ENCODE peak calls at places on chromosomes 5 and 9, in ten cellular contexts. One of them, this sample, is unnamed. For H3K4me1, the result is how much of the 10 kb centered on the place peaks cover.

GRCh38 chr5:150740992-150741391 is 17.8 kb downstream of the DCTN4 start:
- DNase-seq in tibial nerve: no peak
- DNase-seq in A549: no peak
- DNase-seq in IMR-90: no peak
- DNase-seq in sigmoid colon: no peak
- DNase-seq in adrenal gland: no peak
- DNase-seq in endothelial cell of umbilical vein: no peak
- DNase-seq in ovary: no peak
- DNase-seq in uterus: no peak
- DNase-seq in breast epithelium: no peak
- DNase-seq in this sample: no peak

GRCh38 chr9:71383308-71383707 is 261.9 kb upstream of the TRPM3 start:
- DNase-seq in IMR-90: no peak
- DNase-seq in ovary: no peak
- DNase-seq in A549: no peak
- DNase-seq in tibial nerve: no peak
- DNase-seq in uterus: no peak
- DNase-seq in breast epithelium: no peak
- DNase-seq in adrenal gland: no peak
- DNase-seq in sigmoid colon: no peak
- DNase-seq in endothelial cell of umbilical vein: no peak
- DNase-seq in this sample: no peak

GRCh38 chr5:125227333-125228075 is 481.1 kb upstream of the ZNF608 start:
- DNase-seq in adrenal gland: no peak
- DNase-seq in ovary: no peak
- DNase-seq in tibial nerve: no peak
- DNase-seq in A549: peak
- DNase-seq in sigmoid colon: no peak
- DNase-seq in IMR-90: peak
- DNase-seq in uterus: no peak
- DNase-seq in endothelial cell of umbilical vein: peak
- DNase-seq in breast epithelium: no peak
- DNase-seq in this sample: no peak

GRCh38 chr9:127154390-127155191 is 32.2 kb upstream of the ANGPTL2 start:
- DNase-seq in sigmoid colon: peak
- DNase-seq in endothelial cell of umbilical vein: peak
- DNase-seq in adrenal gland: peak
- DNase-seq in tibial nerve: peak
- DNase-seq in A549: no peak
- DNase-seq in breast epithelium: no peak
- DNase-seq in ovary: peak
- DNase-seq in uterus: peak
- DNase-seq in IMR-90: peak
- DNase-seq in this sample: no peak

GRCh38 chr9:24487250-24487861 is 58.3 kb downstream of the IZUMO3 start:
- DNase-seq in breast epithelium: no peak
- DNase-seq in tibial nerve: no peak
- DNase-seq in A549: no peak
- DNase-seq in IMR-90: no peak
- DNase-seq in ovary: no peak
- DNase-seq in sigmoid colon: no peak
- DNase-seq in adrenal gland: no peak
- DNase-seq in endothelial cell of umbilical vein: no peak
- DNase-seq in uterus: no peak
- DNase-seq in this sample: no peak

GRCh38 chr5:163506726-163507125 is 1.3 kb downstream of the MAT2B start:
- DNase-seq in sigmoid colon: no peak
- DNase-seq in A549: no peak
- DNase-seq in uterus: no peak
- DNase-seq in endothelial cell of umbilical vein: peak
- DNase-seq in IMR-90: peak
- DNase-seq in breast epithelium: no peak
- DNase-seq in adrenal gland: no peak
- DNase-seq in ovary: no peak
- DNase-seq in tibial nerve: no peak
- DNase-seq in this sample: no peak

GRCh38 chr9:69223605-69224004 is 49.5 kb downstream of the TJP2 start:
- DNase-seq in sigmoid colon: no peak
- DNase-seq in endothelial cell of umbilical vein: peak
- DNase-seq in A549: peak
- DNase-seq in breast epithelium: no peak
- DNase-seq in uterus: no peak
- DNase-seq in tibial nerve: no peak
- DNase-seq in adrenal gland: peak
- DNase-seq in IMR-90: peak
- DNase-seq in ovary: no peak
- DNase-seq in this sample: no peak

GRCh38 chr5:77213601-77214000 is 3.1 kb downstream of the PDE8B start:
- DNase-seq in sigmoid colon: no peak
- DNase-seq in adrenal gland: no peak
- DNase-seq in uterus: no peak
- DNase-seq in ovary: no peak
- DNase-seq in endothelial cell of umbilical vein: no peak
- DNase-seq in breast epithelium: no peak
- DNase-seq in A549: no peak
- DNase-seq in IMR-90: no peak
- DNase-seq in tibial nerve: no peak
- DNase-seq in this sample: no peak

GRCh38 chr9:130774183-130774582 is 60.9 kb upstream of the ABL1 start:
- DNase-seq in tibial nerve: no peak
- DNase-seq in endothelial cell of umbilical vein: no peak
- DNase-seq in IMR-90: no peak
- DNase-seq in breast epithelium: no peak
- DNase-seq in ovary: no peak
- DNase-seq in sigmoid colon: no peak
- DNase-seq in uterus: no peak
- DNase-seq in adrenal gland: no peak
- DNase-seq in A549: no peak
- DNase-seq in this sample: no peak
- H3K4me1 ChIP-seq in tibial nerve: under half
- H3K4me1 ChIP-seq in endothelial cell of umbilical vein: under half
- H3K4me1 ChIP-seq in IMR-90: under half
- H3K4me1 ChIP-seq in breast epithelium: under half
- H3K4me1 ChIP-seq in ovary: under half
- H3K4me1 ChIP-seq in sigmoid colon: under half
- H3K4me1 ChIP-seq in uterus: under half
- H3K4me1 ChIP-seq in adrenal gland: under half
- H3K4me1 ChIP-seq in A549: under half
- H3K4me1 ChIP-seq in this sample: under half

GRCh38 chr5:36841657-36842056 is 34.9 kb upstream of the NIPBL start:
- DNase-seq in tibial nerve: no peak
- DNase-seq in uterus: no peak
- DNase-seq in IMR-90: no peak
- DNase-seq in endothelial cell of umbilical vein: no peak
- DNase-seq in ovary: no peak
- DNase-seq in adrenal gland: no peak
- DNase-seq in A549: no peak
- DNase-seq in breast epithelium: no peak
- DNase-seq in sigmoid colon: no peak
- DNase-seq in this sample: no peak

GRCh38 chr5:36836831-36837230 is 39.7 kb upstream of the NIPBL start:
- DNase-seq in uterus: no peak
- DNase-seq in breast epithelium: no peak
- DNase-seq in sigmoid colon: no peak
- DNase-seq in adrenal gland: no peak
- DNase-seq in IMR-90: no peak
- DNase-seq in ovary: no peak
- DNase-seq in tibial nerve: no peak
- DNase-seq in A549: no peak
- DNase-seq in endothelial cell of umbilical vein: no peak
- DNase-seq in this sample: no peak

GRCh38 chr5:36839479-36839878 is 37.1 kb upstream of the NIPBL start:
- DNase-seq in A549: no peak
- DNase-seq in tibial nerve: no peak
- DNase-seq in endothelial cell of umbilical vein: no peak
- DNase-seq in uterus: no peak
- DNase-seq in adrenal gland: no peak
- DNase-seq in IMR-90: no peak
- DNase-seq in sigmoid colon: no peak
- DNase-seq in breast epithelium: no peak
- DNase-seq in ovary: no peak
- DNase-seq in this sample: no peak

GRCh38 chr5:36842087-36842486 is 34.5 kb upstream of the NIPBL start:
- DNase-seq in ovary: no peak
- DNase-seq in A549: no peak
- DNase-seq in tibial nerve: no peak
- DNase-seq in endothelial cell of umbilical vein: no peak
- DNase-seq in sigmoid colon: no peak
- DNase-seq in IMR-90: no peak
- DNase-seq in breast epithelium: no peak
- DNase-seq in uterus: no peak
- DNase-seq in adrenal gland: no peak
- DNase-seq in this sample: no peak

DNA sequence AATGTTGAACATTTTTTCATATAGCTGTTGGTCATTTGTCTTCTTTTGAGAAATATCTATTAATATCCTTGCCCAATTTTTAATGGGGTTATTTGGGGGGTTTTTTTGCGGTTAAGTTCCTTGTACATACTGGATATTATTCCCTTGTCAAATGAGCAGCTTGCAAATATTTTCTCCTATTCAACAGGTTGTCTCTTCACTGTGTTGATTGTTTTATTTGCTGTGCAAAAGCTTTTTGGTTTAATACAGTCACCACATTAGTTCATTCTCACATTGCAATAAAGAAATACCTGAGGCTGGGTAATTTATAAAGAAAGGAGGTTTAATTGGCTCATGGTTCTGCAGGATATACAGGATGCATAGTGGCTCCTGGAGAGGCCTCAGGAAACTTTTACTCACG is 36.5 kb upstream of the NIPBL start:
- DNase-seq in tibial nerve: no peak
- DNase-seq in breast epithelium: no peak
- DNase-seq in uterus: no peak
- DNase-seq in ovary: no peak
- DNase-seq in A549: no peak
- DNase-seq in IMR-90: no peak
- DNase-seq in sigmoid colon: no peak
- DNase-seq in endothelial cell of umbilical vein: no peak
- DNase-seq in adrenal gland: no peak
- DNase-seq in this sample: no peak
- TF ChIP-seq POLR2A in tibial nerve: no peak
- TF ChIP-seq POLR2A in breast epithelium: no peak
- TF ChIP-seq POLR2A in uterus: no peak
- TF ChIP-seq POLR2A in ovary: no peak
- TF ChIP-seq POLR2A in A549: no peak
- TF ChIP-seq POLR2A in IMR-90: no peak
- TF ChIP-seq POLR2A in sigmoid colon: no peak
- TF ChIP-seq POLR2A in endothelial cell of umbilical vein: no peak
- TF ChIP-seq POLR2A in adrenal gland: no peak
- TF ChIP-seq POLR2A in this sample: no peak

GRCh38 chr5:53041071-53041692 is 52.0 kb downstream of the ITGA2 start:
- DNase-seq in A549: no peak
- DNase-seq in sigmoid colon: no peak
- DNase-seq in breast epithelium: no peak
- DNase-seq in endothelial cell of umbilical vein: peak
- DNase-seq in IMR-90: peak
- DNase-seq in ovary: no peak
- DNase-seq in uterus: no peak
- DNase-seq in tibial nerve: no peak
- DNase-seq in adrenal gland: no peak
- DNase-seq in this sample: no peak
- H3K4me1 ChIP-seq in A549: under half
- H3K4me1 ChIP-seq in sigmoid colon: under half
- H3K4me1 ChIP-seq in breast epithelium: under half
- H3K4me1 ChIP-seq in endothelial cell of umbilical vein: half or more
- H3K4me1 ChIP-seq in IMR-90: under half
- H3K4me1 ChIP-seq in ovary: under half
- H3K4me1 ChIP-seq in uterus: under half
- H3K4me1 ChIP-seq in tibial nerve: under half
- H3K4me1 ChIP-seq in adrenal gland: under half
- H3K4me1 ChIP-seq in this sample: under half

GRCh38 chr5:173915310-173916005 is 27.3 kb downstream of the CPEB4 start:
- DNase-seq in endothelial cell of umbilical vein: no peak
- DNase-seq in breast epithelium: no peak
- DNase-seq in ovary: no peak
- DNase-seq in adrenal gland: no peak
- DNase-seq in tibial nerve: no peak
- DNase-seq in IMR-90: no peak
- DNase-seq in uterus: no peak
- DNase-seq in A549: no peak
- DNase-seq in sigmoid colon: no peak
- DNase-seq in this sample: no peak

GRCh38 chr5:173920024-173920753 is 32.0 kb downstream of the CPEB4 start:
- DNase-seq in sigmoid colon: no peak
- DNase-seq in breast epithelium: no peak
- DNase-seq in endothelial cell of umbilical vein: peak
- DNase-seq in A549: no peak
- DNase-seq in ovary: no peak
- DNase-seq in tibial nerve: no peak
- DNase-seq in IMR-90: peak
- DNase-seq in adrenal gland: no peak
- DNase-seq in uterus: no peak
- DNase-seq in this sample: no peak

GRCh38 chr5:173919443-173919842 is 31.3 kb downstream of the CPEB4 start:
- DNase-seq in ovary: no peak
- DNase-seq in tibial nerve: no peak
- DNase-seq in A549: peak
- DNase-seq in adrenal gland: no peak
- DNase-seq in sigmoid colon: no peak
- DNase-seq in uterus: no peak
- DNase-seq in breast epithelium: no peak
- DNase-seq in IMR-90: peak
- DNase-seq in endothelial cell of umbilical vein: peak
- DNase-seq in this sample: no peak

GRCh38 chr5:173916233-173916632 is 28.1 kb downstream of the CPEB4 start:
- DNase-seq in IMR-90: no peak
- DNase-seq in sigmoid colon: no peak
- DNase-seq in endothelial cell of umbilical vein: no peak
- DNase-seq in uterus: no peak
- DNase-seq in ovary: no peak
- DNase-seq in breast epithelium: no peak
- DNase-seq in adrenal gland: no peak
- DNase-seq in tibial nerve: no peak
- DNase-seq in A549: no peak
- DNase-seq in this sample: no peak

DNA sequence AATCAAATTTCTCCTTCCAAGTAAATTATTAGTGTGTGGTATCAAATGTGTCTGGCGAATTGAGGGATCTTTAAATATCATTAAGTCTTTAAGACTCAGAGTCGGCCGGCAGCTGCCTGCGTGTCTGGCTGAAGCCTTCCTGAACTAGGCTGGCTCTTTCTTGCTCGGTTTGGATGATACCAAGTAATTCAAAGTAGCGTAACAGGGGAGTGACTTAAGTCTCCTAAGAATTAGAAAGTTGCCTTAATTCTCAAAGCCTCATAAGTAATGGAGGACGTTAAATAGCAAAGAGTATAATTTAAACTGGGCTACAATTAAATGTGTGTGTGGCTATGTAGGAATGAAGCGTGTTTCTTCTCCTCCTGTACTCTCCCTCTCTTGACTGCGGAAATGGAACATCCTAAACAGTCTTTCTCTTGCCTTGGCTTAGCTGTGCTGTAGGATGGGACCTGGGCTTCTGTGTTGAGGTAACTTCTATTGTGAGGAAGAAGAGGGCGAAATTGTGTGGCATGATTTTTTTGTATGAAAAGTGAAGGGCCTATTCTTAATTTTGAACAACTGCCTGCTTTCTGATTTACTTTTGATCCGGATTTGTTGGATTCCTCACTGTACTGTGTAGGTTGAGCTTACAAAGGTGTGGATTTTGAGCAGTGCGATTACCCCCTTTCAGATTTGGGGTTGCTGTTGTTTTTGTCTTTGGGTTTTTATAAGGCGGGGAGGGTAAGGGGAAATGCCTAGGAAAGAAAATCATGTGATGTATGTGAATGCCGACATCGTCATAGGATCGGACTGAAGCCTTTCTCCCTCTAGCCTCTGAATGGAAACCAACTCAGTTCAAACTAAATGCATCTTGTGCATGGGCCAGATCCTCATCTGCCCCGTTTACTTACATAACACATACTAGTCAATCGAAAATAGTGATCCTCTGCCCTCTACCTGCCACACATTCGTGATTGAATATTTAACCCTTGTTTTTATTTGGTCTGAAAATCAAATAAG is 29.9 kb downstream of the CPEB4 start:
- DNase-seq in tibial nerve: peak
- DNase-seq in endothelial cell of umbilical vein: peak
- DNase-seq in uterus: peak
- DNase-seq in ovary: peak
- DNase-seq in IMR-90: peak
- DNase-seq in A549: peak
- DNase-seq in adrenal gland: no peak
- DNase-seq in sigmoid colon: peak
- DNase-seq in breast epithelium: no peak
- DNase-seq in this sample: peak
- TF ChIP-seq POLR2A in tibial nerve: peak
- TF ChIP-seq POLR2A in endothelial cell of umbilical vein: peak
- TF ChIP-seq POLR2A in uterus: peak
- TF ChIP-seq POLR2A in ovary: peak
- TF ChIP-seq POLR2A in IMR-90: peak
- TF ChIP-seq POLR2A in A549: peak
- TF ChIP-seq POLR2A in adrenal gland: peak
- TF ChIP-seq POLR2A in sigmoid colon: no peak
- TF ChIP-seq POLR2A in breast epithelium: no peak
- TF ChIP-seq POLR2A in this sample: peak

This sample was measured in Peyer's patch.